ENCODE peak calls at places on chromosomes 16 and 17, in seven cellular contexts. S, W, D, O, N, H and C are unnamed samples.

GRCh38 chr16:28473714-28474265 is 1.7 kb upstream of the NPIPB7 start:
- ATAC-seq in S (no peak), W (no peak), D (no peak), O (no peak), N (no peak), H (peak), C (peak)

GRCh38 chr17:51710289-51710979 is 448.1 kb downstream of the CA10 start:
- ATAC-seq in S (no peak), W (no peak), D (no peak), O (no peak), N (peak), H (no peak), C (no peak)

GRCh38 chr16:67848118-67848517 is 625 bp upstream of the CENPT start:
- ATAC-seq in S (no peak), W (no peak), D (no peak), O (no peak), N (no peak), H (no peak), C (no peak)

GRCh38 chr16:85246973-85247372 is 134.7 kb upstream of the CIBAR2 start:
- ATAC-seq in S (no peak), W (no peak), D (no peak), O (no peak), N (no peak), H (no peak), C (no peak)

GRCh38 chr17:50872710-50873424 is 6.7 kb upstream of the TOB1 start:
- ATAC-seq in S (no peak), W (peak), D (peak), O (peak), N (peak), H (peak), C (peak)

GRCh38 chr17:43356999-43357398 is 41.8 kb upstream of the ARL4D start:
- ATAC-seq in S (no peak), W (no peak), D (peak), O (no peak), N (no peak), H (no peak), C (no peak)

GRCh38 chr16:17828012-17828411 is 357.3 kb upstream of the XYLT1 start:
- ATAC-seq in S (no peak), W (no peak), D (peak), O (no peak), N (no peak), H (no peak), C (no peak)

GRCh38 chr16:79980650-79981521 is 380.3 kb upstream of the MAF start:
- ATAC-seq in S (no peak), W (no peak), D (no peak), O (peak), N (no peak), H (no peak), C (no peak)

GRCh38 chr17:39054111-39054645 is 87.0 kb upstream of the FBXO47 start:
- ATAC-seq in S (no peak), W (no peak), D (no peak), O (no peak), N (no peak), H (no peak), C (no peak)

GRCh38 chr17:57166803-57167202 is 81.8 kb downstream of the AKAP1 start:
- ATAC-seq in S (no peak), W (no peak), D (no peak), O (peak), N (no peak), H (no peak), C (no peak)

GRCh38 chr16:89573826-89574680 is 1.5 kb upstream of the CPNE7 start:
- ATAC-seq in S (no peak), W (no peak), D (no peak), O (no peak), N (no peak), H (peak), C (no peak)

GRCh38 chr17:41363881-41364280 is 5.7 kb downstream of the KRT33B start:
- ATAC-seq in S (no peak), W (no peak), D (no peak), O (no peak), N (no peak), H (no peak), C (no peak)

GRCh38 chr17:48915459-48916282 is 7.5 kb downstream of the UBE2Z start:
- ATAC-seq in S (peak), W (peak), D (peak), O (peak), N (peak), H (peak), C (peak)